ENCODE peak calls at places on chromosomes 13 and 19, in ten cellular contexts. L, P, D, C, S, Q, E, O, Y and N are unnamed samples.

GRCh38 chr13:36297259-36297599 is 385 bp downstream of the CCDC169 start:
- DNase-seq in L (no peak), P (no peak), D (no peak), C (peak; percentile 50), S (no peak), Q (no peak), E (peak; percentile 45), O (peak; percentile 68), Y (peak; percentile 32), N (peak; percentile 31)

GRCh38 chr13:77701305-77701704 is 3.8 kb downstream of the SLAIN1 start:
- DNase-seq in L (no peak), P (no peak), D (no peak), C (no peak), S (no peak), Q (no peak), E (no peak), O (no peak), Y (no peak), N (no peak)

GRCh38 chr13:75481176-75482069 is 546 bp downstream of the TBC1D4 start:
- DNase-seq in L (no peak), P (no peak), D (no peak), C (peak; percentile 40), S (peak; percentile 79), Q (peak; percentile 36), E (no peak), O (peak; percentile 47), Y (no peak), N (no peak)

GRCh38 chr13:109165417-109165904 is 536.0 kb downstream of the MYO16 start:
- DNase-seq in L (no peak), P (no peak), D (no peak), C (no peak), S (no peak), Q (no peak), E (no peak), O (no peak), Y (no peak), N (no peak)

GRCh38 chr19:16470541-16470910 is 1.2 kb downstream of the EPS15L1 start:
- DNase-seq in L (no peak), P (no peak), D (no peak), C (peak; percentile 24), S (no peak), Q (no peak), E (no peak), O (no peak), Y (no peak), N (no peak)

GRCh38 chr19:53875602-53876340 is 6.2 kb upstream of the PRKCG start:
- DNase-seq in L (no peak), P (no peak), D (no peak), C (no peak), S (no peak), Q (no peak), E (no peak), O (no peak), Y (no peak), N (no peak)

GRCh38 chr19:32896516-32897214 is 27.1 kb upstream of the SLC7A9 start:
- DNase-seq in L (no peak), P (peak; percentile 27), D (no peak), C (peak; percentile 64), S (no peak), Q (no peak), E (peak; percentile 3), O (no peak), Y (peak; percentile 59), N (no peak)

GRCh38 chr13:59277106-59277505 is 886.6 kb downstream of the DIAPH3 start:
- DNase-seq in L (no peak), P (no peak), D (no peak), C (no peak), S (no peak), Q (no peak), E (no peak), O (no peak), Y (no peak), N (no peak)

GRCh38 chr13:111577429-111577828 is 257.0 kb downstream of the TEX29 start:
- DNase-seq in L (no peak), P (no peak), D (no peak), C (no peak), S (no peak), Q (no peak), E (no peak), O (no peak), Y (no peak), N (no peak)

GRCh38 chr19:47309608-47310007 is at the start of gene C5AR1:
- DNase-seq in L (no peak), P (no peak), D (no peak), C (no peak), S (no peak), Q (peak; percentile 18), E (no peak), O (peak; percentile 37), Y (no peak), N (no peak)

GRCh38 chr19:2049741-2050348 is 1.2 kb downstream of the MKNK2 start:
- DNase-seq in L (no peak), P (no peak), D (no peak), C (peak; percentile 74), S (peak; percentile 89), Q (peak; percentile 88), E (peak; percentile 81), O (peak; percentile 86), Y (peak; percentile 64), N (peak; percentile 51)

GRCh38 chr19:7194566-7194965 is 99.6 kb downstream of the INSR start:
- DNase-seq in L (no peak), P (no peak), D (no peak), C (no peak), S (no peak), Q (no peak), E (no peak), O (no peak), Y (no peak), N (no peak)

GRCh38 chr19:7199613-7200533 is 94.3 kb downstream of the INSR start:
- DNase-seq in L (no peak), P (no peak), D (peak; percentile 50), C (no peak), S (no peak), Q (peak; percentile 72), E (no peak), O (no peak), Y (no peak), N (no peak)

GRCh38 chr19:7197760-7198696 is 96.2 kb downstream of the INSR start:
- DNase-seq in L (peak; percentile 73), P (peak; percentile 76), D (peak; percentile 84), C (peak; percentile 97), S (peak; percentile 95), Q (peak; percentile 91), E (peak; percentile 96), O (peak; percentile 97), Y (peak; percentile 94), N (peak; percentile 54)

GRCh38 chr19:7196721-7197168 is 97.5 kb downstream of the INSR start:
- DNase-seq in L (no peak), P (no peak), D (no peak), C (no peak), S (no peak), Q (peak; percentile 31), E (peak; percentile 36), O (no peak), Y (no peak), N (no peak)

GRCh38 chr19:7197169-7197759 is 97.0 kb downstream of the INSR start:
- DNase-seq in L (peak; percentile 73), P (peak; percentile 76), D (peak; percentile 86), C (peak; percentile 97), S (peak; percentile 85), Q (peak; percentile 83), E (peak; percentile 96), O (peak; percentile 94), Y (peak; percentile 96), N (peak; percentile 78)
- H3K4me3 ChIP-seq in L (peak overlapping the region; percentile 53), P (peak overlapping the region; percentile 62), D (peak overlapping the region; percentile 76), C (peak overlapping the region; percentile 53), S (peak overlapping the region; percentile 25), Q (no peak overlapping the region), E (peak overlapping the region; percentile 53), O (peak overlapping the region; percentile 46), Y (peak overlapping the region; percentile 55), N (peak overlapping the region; percentile 39)

GRCh38 chr13:98311200-98311548 is 134.1 kb upstream of the RNF113B start:
- DNase-seq in L (no peak), P (no peak), D (no peak), C (no peak), S (no peak), Q (no peak), E (no peak), O (no peak), Y (no peak), N (no peak)
- TF ChIP-seq CTCF in L (no peak), P (no peak), D (no peak), C (no peak), S (no peak), Q (no peak), E (no peak), O (no peak), Y (no peak), N (no peak)

GRCh38 chr19:17831419-17831888 is 10.1 kb upstream of the INSL3 start:
- DNase-seq in L (no peak), P (no peak), D (no peak), C (no peak), S (peak; percentile 64), Q (no peak), E (no peak), O (no peak), Y (no peak), N (no peak)

GRCh38 chr19:17829855-17830566 is 8.7 kb upstream of the INSL3 start:
- DNase-seq in L (no peak), P (no peak), D (peak; percentile 72), C (peak; percentile 53), S (peak; percentile 59), Q (peak; percentile 48), E (peak; percentile 29), O (no peak), Y (peak; percentile 14), N (peak; percentile 59)

GRCh38 chr19:17834350-17835181 is 13.2 kb downstream of the JAK3 start:
- DNase-seq in L (no peak), P (no peak), D (no peak), C (no peak), S (no peak), Q (no peak), E (no peak), O (no peak), Y (no peak), N (no peak)

GRCh38 chr19:17832443-17833208 is 11.3 kb upstream of the INSL3 start:
- DNase-seq in L (no peak), P (no peak), D (no peak), C (no peak), S (no peak), Q (no peak), E (no peak), O (no peak), Y (no peak), N (no peak)

GRCh38 chr19:17830567-17831418 is 9.5 kb upstream of the INSL3 start:
- DNase-seq in L (no peak), P (no peak), D (peak; percentile 91), C (peak; percentile 59), S (peak; percentile 89), Q (peak; percentile 89), E (peak; percentile 76), O (peak; percentile 70), Y (peak; percentile 27), N (peak; percentile 74)
- H3K4me3 ChIP-seq in L (peak overlapping the region; percentile 45), P (peak overlapping the region; percentile 18), D (peak overlapping the region; percentile 74), C (no peak overlapping the region), S (peak overlapping the region; percentile 24), Q (no peak overlapping the region), E (peak overlapping the region; percentile 10), O (no peak overlapping the region), Y (peak overlapping the region; percentile 49), N (peak overlapping the region; percentile 52)

DNA sequence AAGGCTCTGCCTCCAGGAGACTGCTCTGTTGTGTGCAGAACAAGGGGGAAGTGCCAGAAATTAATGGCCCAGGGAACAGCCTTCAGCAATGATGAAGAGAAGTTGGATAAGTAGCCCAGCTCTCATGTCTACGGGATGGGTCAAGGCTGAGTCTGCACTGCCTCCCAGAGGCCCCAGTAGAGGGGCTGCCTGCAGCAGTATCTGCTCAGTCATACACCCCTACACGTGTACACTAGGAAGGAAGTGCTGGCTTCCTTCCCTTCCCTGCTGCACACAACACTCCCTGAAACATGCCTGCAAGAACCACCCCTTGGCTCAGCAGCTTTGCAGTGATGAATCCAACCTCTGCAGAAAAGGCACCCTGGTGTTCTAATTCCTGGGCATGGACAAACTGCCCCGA is 54.5 kb upstream of the URI1 start:
- DNase-seq in L (no peak), P (no peak), D (no peak), C (no peak), S (no peak), Q (no peak), E (peak; percentile 18), O (no peak), Y (no peak), N (no peak)
- TF ChIP-seq CTCF in L (peak; percentile 3), P (no peak), D (no peak), C (no peak), S (no peak), Q (no peak), E (no peak), O (peak; percentile 6), Y (no peak), N (no peak)